ENCODE peak calls at places on chromosome 2, in five cellular contexts. One of them, this sample, is unnamed.

GRCh38 chr2:159155315-159155714 is 131.2 kb downstream of the WDSUB1 start:
- DNase-seq in AG09319: no peak
- DNase-seq in lower lobe of right lung: peak; percentile 81
- DNase-seq in esophagus squamous epithelium: no peak
- DNase-seq in GM12864: no peak
- DNase-seq in this sample: no peak

GRCh38 chr2:149020432-149020851 is 18.1 kb upstream of the LYPD6B start:
- DNase-seq in esophagus squamous epithelium: no peak
- DNase-seq in lower lobe of right lung: no peak
- DNase-seq in AG09319: no peak
- DNase-seq in GM12864: peak; percentile 72
- DNase-seq in this sample: no peak

GRCh38 chr2:237310515-237311114 is 103.3 kb downstream of the COL6A3 start:
- DNase-seq in GM12864: no peak
- DNase-seq in lower lobe of right lung: no peak
- DNase-seq in esophagus squamous epithelium: no peak
- DNase-seq in AG09319: no peak
- DNase-seq in this sample: no peak

GRCh38 chr2:99653433-99653832 is 163.6 kb upstream of the REV1 start:
- DNase-seq in GM12864: no peak
- DNase-seq in lower lobe of right lung: no peak
- DNase-seq in AG09319: no peak
- DNase-seq in esophagus squamous epithelium: no peak
- DNase-seq in this sample: no peak

GRCh38 chr2:53584986-53585385 is 182.6 kb upstream of the CHAC2 start:
- DNase-seq in esophagus squamous epithelium: no peak
- DNase-seq in lower lobe of right lung: no peak
- DNase-seq in GM12864: no peak
- DNase-seq in AG09319: no peak
- DNase-seq in this sample: no peak

GRCh38 chr2:238380785-238381184 is 45.9 kb upstream of the ASB1 start:
- DNase-seq in esophagus squamous epithelium: no peak
- DNase-seq in GM12864: no peak
- DNase-seq in lower lobe of right lung: no peak
- DNase-seq in AG09319: no peak
- DNase-seq in this sample: no peak

GRCh38 chr2:129092871-129093385 is 774.3 kb upstream of the HS6ST1 start:
- DNase-seq in lower lobe of right lung: no peak
- DNase-seq in GM12864: no peak
- DNase-seq in esophagus squamous epithelium: no peak
- DNase-seq in AG09319: no peak
- DNase-seq in this sample: no peak

GRCh38 chr2:231904161-231904611 is 22.0 kb downstream of the NPPC start:
- DNase-seq in GM12864: no peak
- DNase-seq in lower lobe of right lung: no peak
- DNase-seq in esophagus squamous epithelium: no peak
- DNase-seq in AG09319: no peak
- DNase-seq in this sample: no peak

GRCh38 chr2:117299451-117299850 is 515.0 kb upstream of the DDX18 start:
- DNase-seq in GM12864: no peak
- DNase-seq in esophagus squamous epithelium: no peak
- DNase-seq in AG09319: no peak
- DNase-seq in lower lobe of right lung: no peak
- DNase-seq in this sample: no peak

GRCh38 chr2:74573747-74574562 is 19.4 kb downstream of the DOK1 start:
- DNase-seq in GM12864: peak; percentile 80
- DNase-seq in lower lobe of right lung: no peak
- DNase-seq in esophagus squamous epithelium: no peak
- DNase-seq in AG09319: no peak
- DNase-seq in this sample: peak; percentile 40

GRCh38 chr2:63983986-63984605 is 35.1 kb downstream of the VPS54 start:
- DNase-seq in GM12864: no peak
- DNase-seq in lower lobe of right lung: no peak
- DNase-seq in AG09319: peak; percentile 14
- DNase-seq in esophagus squamous epithelium: no peak
- DNase-seq in this sample: no peak

GRCh38 chr2:106970471-106971261 is 84.7 kb upstream of the ST6GAL2 start:
- DNase-seq in AG09319: no peak
- DNase-seq in GM12864: no peak
- DNase-seq in esophagus squamous epithelium: no peak
- DNase-seq in lower lobe of right lung: no peak
- DNase-seq in this sample: no peak

GRCh38 chr2:154623819-154624218 is 74.7 kb upstream of the KCNJ3 start:
- DNase-seq in esophagus squamous epithelium: no peak
- DNase-seq in AG09319: no peak
- DNase-seq in GM12864: peak; percentile 1
- DNase-seq in lower lobe of right lung: no peak
- DNase-seq in this sample: peak; percentile 8
- TF ChIP-seq CTCF in esophagus squamous epithelium: no peak
- TF ChIP-seq CTCF in AG09319: peak; percentile 1
- TF ChIP-seq CTCF in GM12864: peak; percentile 67
- TF ChIP-seq CTCF in lower lobe of right lung: peak; percentile 46
- TF ChIP-seq CTCF in this sample: peak; percentile 56

DNA sequence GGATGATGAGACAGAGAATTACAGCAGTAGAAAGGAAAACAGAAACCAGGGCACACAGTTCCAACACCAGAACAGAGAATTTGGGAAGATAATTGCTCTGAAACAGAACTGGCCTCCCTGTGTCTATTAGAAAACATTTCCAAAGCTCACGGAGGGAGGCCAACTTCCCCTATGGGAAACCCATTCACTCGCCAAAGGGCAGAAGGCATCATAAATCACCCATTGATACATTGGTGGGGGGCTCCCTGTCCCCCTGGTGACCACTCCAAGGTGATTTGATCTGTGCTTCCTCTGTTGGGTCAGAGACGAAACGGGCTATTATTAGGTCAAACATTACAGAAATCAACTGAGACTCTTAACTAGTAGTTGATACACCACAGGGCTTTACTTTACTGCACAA is 3.8 kb downstream of the ARL4C start:
- DNase-seq in lower lobe of right lung: no peak
- DNase-seq in esophagus squamous epithelium: no peak
- DNase-seq in GM12864: no peak
- DNase-seq in AG09319: no peak
- DNase-seq in this sample: no peak
- TF ChIP-seq CTCF in lower lobe of right lung: no peak
- TF ChIP-seq CTCF in esophagus squamous epithelium: no peak
- TF ChIP-seq CTCF in GM12864: no peak
- TF ChIP-seq CTCF in AG09319: no peak
- TF ChIP-seq CTCF in this sample: no peak

GRCh38 chr2:199024224-199024623 is 433.5 kb downstream of the SATB2 start:
- DNase-seq in AG09319: no peak
- DNase-seq in GM12864: no peak
- DNase-seq in esophagus squamous epithelium: no peak
- DNase-seq in lower lobe of right lung: no peak
- DNase-seq in this sample: no peak

GRCh38 chr2:199018826-199019225 is 438.9 kb downstream of the SATB2 start:
- DNase-seq in GM12864: no peak
- DNase-seq in esophagus squamous epithelium: no peak
- DNase-seq in AG09319: no peak
- DNase-seq in lower lobe of right lung: no peak
- DNase-seq in this sample: no peak

GRCh38 chr2:199015072-199015471 is 442.7 kb downstream of the SATB2 start:
- DNase-seq in esophagus squamous epithelium: no peak
- DNase-seq in GM12864: no peak
- DNase-seq in lower lobe of right lung: no peak
- DNase-seq in AG09319: no peak
- DNase-seq in this sample: no peak

GRCh38 chr2:199025146-199025545 is 432.6 kb downstream of the SATB2 start:
- DNase-seq in GM12864: no peak
- DNase-seq in lower lobe of right lung: no peak
- DNase-seq in AG09319: no peak
- DNase-seq in esophagus squamous epithelium: no peak
- DNase-seq in this sample: no peak

GRCh38 chr2:199019898-199020507 is 437.7 kb downstream of the SATB2 start:
- DNase-seq in AG09319: peak; percentile 41
- DNase-seq in GM12864: no peak
- DNase-seq in lower lobe of right lung: no peak
- DNase-seq in esophagus squamous epithelium: no peak
- DNase-seq in this sample: no peak
- TF ChIP-seq CTCF in AG09319: peak; percentile 89
- TF ChIP-seq CTCF in GM12864: peak; percentile 31
- TF ChIP-seq CTCF in lower lobe of right lung: peak; percentile 25
- TF ChIP-seq CTCF in esophagus squamous epithelium: no peak
- TF ChIP-seq CTCF in this sample: peak; percentile 30

DNA sequence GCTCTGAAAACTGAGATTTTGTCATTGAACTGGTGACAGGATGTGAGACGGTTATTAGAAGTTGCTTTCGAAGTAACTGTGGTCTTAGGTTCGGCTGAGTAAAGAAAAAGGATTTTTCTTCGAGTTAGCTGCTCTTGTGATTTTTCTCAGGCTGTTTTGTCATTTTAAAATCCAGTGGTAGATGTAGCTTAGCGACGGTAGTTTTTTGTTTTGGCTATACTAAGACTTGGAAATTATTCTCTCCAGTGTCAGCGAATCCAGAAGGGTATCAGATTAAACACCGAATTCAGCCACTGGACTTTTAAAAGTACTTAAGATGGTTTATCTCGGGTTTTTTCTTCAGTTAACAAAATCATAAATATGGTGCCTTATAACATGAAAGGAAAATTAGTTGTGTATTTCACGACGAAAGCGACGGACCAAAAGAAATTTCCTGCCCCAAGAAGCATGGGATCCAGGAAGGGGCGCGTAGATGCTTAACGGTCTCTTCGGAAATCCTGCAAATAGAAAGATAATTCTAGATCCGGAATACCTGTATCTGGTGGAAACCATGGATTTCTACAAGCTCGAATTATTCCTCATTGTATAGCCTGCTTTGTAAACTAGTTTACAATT is 1.2 kb downstream of the SFT2D3 start:
- DNase-seq in GM12864: no peak
- DNase-seq in esophagus squamous epithelium: no peak
- DNase-seq in AG09319: no peak
- DNase-seq in lower lobe of right lung: no peak
- DNase-seq in this sample: no peak
- TF ChIP-seq CTCF in GM12864: no peak
- TF ChIP-seq CTCF in esophagus squamous epithelium: no peak
- TF ChIP-seq CTCF in AG09319: no peak
- TF ChIP-seq CTCF in lower lobe of right lung: no peak
- TF ChIP-seq CTCF in this sample: no peak

This sample was measured in GM10248.